ENCODE peak calls at places on chromosome 13, in seven cellular contexts. J is cardiac fibroblast, B is BE2C, Q is hippocampal formation, S is HFFc6, C is fibroblast of pulmonary artery, A is nucleus accumbens. N is an unnamed sample.

GRCh38 chr13:110323986-110324749 is 17.1 kb downstream of the COL4A2 start:
- DNase-seq in J (no peak), B (no peak), Q (no peak), S (no peak), C (no peak), A (no peak), N (no peak)

GRCh38 chr13:42041684-42042035 is 6.8 kb upstream of the DGKH start:
- DNase-seq in J (peak; percentile 74), B (peak; percentile 63), Q (no peak), S (peak; percentile 78), C (peak; percentile 73), A (no peak), N (peak; percentile 53)

GRCh38 chr13:52832268-52832667 is 16.2 kb downstream of the PCDH8 start:
- DNase-seq in J (no peak), B (no peak), Q (no peak), S (no peak), C (no peak), A (no peak), N (no peak)

GRCh38 chr13:80502359-80502758 is 161.4 kb upstream of the SPRY2 start:
- DNase-seq in J (no peak), B (no peak), Q (no peak), S (no peak), C (no peak), A (no peak), N (no peak)

GRCh38 chr13:29892149-29892548 is 41.7 kb upstream of the UBL3 start:
- DNase-seq in J (no peak), B (no peak), Q (peak; percentile 70), S (no peak), C (no peak), A (no peak), N (no peak)

GRCh38 chr13:51549050-51549449 is 35.2 kb upstream of the WDFY2 start:
- DNase-seq in J (no peak), B (peak; percentile 17), Q (no peak), S (no peak), C (no peak), A (no peak), N (no peak)

GRCh38 chr13:107545946-107546502 is 669.3 kb downstream of the LIG4 start:
- DNase-seq in J (no peak), B (no peak), Q (no peak), S (no peak), C (no peak), A (no peak), N (no peak)

GRCh38 chr13:71867101-71867814 is at the start of gene DACH1:
- DNase-seq in J (peak; percentile 50), B (peak; percentile 79), Q (peak; percentile 5), S (peak; percentile 8), C (peak; percentile 68), A (peak; percentile 11), N (peak; percentile 93)

GRCh38 chr13:99655351-99656091 is 154.2 kb downstream of the TM9SF2 start:
- DNase-seq in J (no peak), B (no peak), Q (no peak), S (peak; percentile 12), C (no peak), A (no peak), N (no peak)

GRCh38 chr13:29513002-29513980 is 82.2 kb downstream of the SLC7A1 start:
- DNase-seq in J (no peak), B (peak; percentile 48), Q (no peak), S (peak; percentile 57), C (no peak), A (no peak), N (no peak)

GRCh38 chr13:104757712-104758111 is 1691.5 kb upstream of the SLC10A2 start:
- DNase-seq in J (no peak), B (no peak), Q (no peak), S (no peak), C (peak; percentile 9), A (no peak), N (no peak)

GRCh38 chr13:31476266-31476665 is 263.1 kb upstream of the RXFP2 start:
- DNase-seq in J (peak; percentile 93), B (no peak), Q (no peak), S (peak; percentile 33), C (peak; percentile 93), A (no peak), N (no peak)

GRCh38 chr13:21219044-21219381 is 42.6 kb downstream of the MRPL57 start:
- DNase-seq in J (no peak), B (no peak), Q (no peak), S (no peak), C (no peak), A (no peak), N (no peak)

GRCh38 chr13:98782654-98783053 is 30.2 kb upstream of the SLC15A1 start:
- DNase-seq in J (peak; percentile 52), B (no peak), Q (no peak), S (no peak), C (peak; percentile 61), A (no peak), N (no peak)

GRCh38 chr13:99277629-99278028 is 19.4 kb upstream of the GPR18 start:
- DNase-seq in J (no peak), B (no peak), Q (no peak), S (no peak), C (no peak), A (no peak), N (no peak)

GRCh38 chr13:114093118-114093517 is 39.3 kb downstream of the RASA3 start:
- DNase-seq in J (no peak), B (no peak), Q (no peak), S (no peak), C (no peak), A (no peak), N (no peak)

GRCh38 chr13:113742445-113743120 is 16.4 kb upstream of the TMEM255B start:
- DNase-seq in J (no peak), B (peak; percentile 5), Q (no peak), S (no peak), C (no peak), A (no peak), N (no peak)

GRCh38 chr13:96817336-96817941 is 176.8 kb downstream of the OXGR1 start:
- DNase-seq in J (peak; percentile 21), B (no peak), Q (no peak), S (no peak), C (peak; percentile 52), A (no peak), N (peak; percentile 55)